ENCODE peak calls at places on chromosomes 12 and 14, in seven cellular contexts. N is mammary epithelial cell; U is CD8-positive, alpha-beta T cell; F is gastrocnemius medialis; V is stomach; G is suprapubic skin; H is body of pancreas. D is an unnamed sample. For H3K4me1, the result is how much of the 10 kb centered on the place peaks cover.

GRCh38 chr12:120356567-120357030 is 12.4 kb downstream of the MSI1 start:
- DNase-seq in G (no peak), N (peak), U (peak), F (peak), H (peak), V (peak), D (peak)

GRCh38 chr14:38973083-38973700 is 129.8 kb downstream of the SEC23A start:
- DNase-seq in N (no peak), H (no peak), U (no peak), V (no peak), G (no peak), F (no peak), D (no peak)

GRCh38 chr12:3962661-3963483 is 89.7 kb upstream of the PARP11 start:
- DNase-seq in U (peak), G (no peak), N (no peak), H (peak), F (no peak), V (no peak), D (peak)

GRCh38 chr14:57378661-57379060 is 11.7 kb upstream of the NAA30 start:
- DNase-seq in G (no peak), N (no peak), H (no peak), F (no peak), V (no peak), U (no peak), D (no peak)

GRCh38 chr12:64678835-64679234 is 68.5 kb downstream of the RASSF3 start:
- DNase-seq in G (no peak), U (no peak), V (no peak), F (no peak), H (no peak), N (no peak), D (no peak)

GRCh38 chr12:26939192-26939832 is 1.0 kb downstream of the FGFR1OP2 start:
- DNase-seq in H (no peak), V (no peak), F (no peak), G (no peak), U (no peak), N (peak), D (peak)

GRCh38 chr14:83342590-83342989 is 1808.9 kb upstream of the SEL1L start:
- DNase-seq in G (no peak), U (no peak), F (no peak), N (no peak), H (no peak), V (no peak), D (no peak)

GRCh38 chr14:55754871-55755270 is 174.9 kb downstream of the KTN1 start:
- DNase-seq in H (no peak), F (no peak), N (no peak), G (no peak), U (no peak), V (no peak), D (no peak)

GRCh38 chr12:53190108-53190729 is 9.5 kb upstream of the CSAD start:
- DNase-seq in U (no peak), V (peak), N (peak), G (peak), H (peak), F (no peak), D (peak)

GRCh38 chr14:44168566-44168965 is 338.5 kb downstream of the FSCB start:
- DNase-seq in H (no peak), F (no peak), N (no peak), V (no peak), G (no peak), U (no peak), D (no peak)

GRCh38 chr12:52351196-52352059 is 15.9 kb downstream of the KRT85 start:
- DNase-seq in H (peak), N (no peak), V (peak), G (peak), U (peak), F (no peak), D (peak)

GRCh38 chr14:92877757-92878431 is 45.1 kb upstream of the CHGA start:
- DNase-seq in N (no peak), U (no peak), H (peak), G (no peak), V (no peak), F (no peak), D (no peak)

GRCh38 chr14:82710257-82710841 is 1176.7 kb upstream of the SEL1L start:
- DNase-seq in N (peak), V (peak), F (no peak), U (no peak), G (no peak), H (peak), D (no peak)

GRCh38 chr12:104219908-104220404 is 4.4 kb downstream of the TXNRD1 start:
- DNase-seq in H (peak), F (no peak), U (no peak), G (no peak), N (peak), V (peak), D (peak)

GRCh38 chr12:28114488-28114887 is 75.8 kb upstream of the CCDC91 start:
- DNase-seq in U (no peak), V (no peak), N (peak), H (no peak), F (no peak), G (no peak), D (no peak)

GRCh38 chr12:120498870-120499515 is 3.1 kb downstream of the DYNLL1 start:
- DNase-seq in G (no peak), F (no peak), N (no peak), H (no peak), V (no peak), U (no peak), D (no peak)

GRCh38 chr12:67666605-67667004 is 18.1 kb downstream of the DYRK2 start:
- DNase-seq in F (no peak), U (no peak), H (no peak), V (no peak), G (no peak), N (no peak), D (no peak)
- H3K4me3 ChIP-seq in F (no peak), U (no peak), H (no peak), V (no peak), G (no peak), N (no peak), D (no peak)

GRCh38 chr12:130879781-130880389 is 8.0 kb downstream of the RAN start:
- DNase-seq in V (no peak), H (no peak), G (no peak), N (no peak), U (no peak), F (no peak), D (no peak)
- H3K27ac ChIP-seq in V (no peak), H (no peak), G (no peak), N (no peak), U (no peak), F (no peak), D (no peak)

DNA sequence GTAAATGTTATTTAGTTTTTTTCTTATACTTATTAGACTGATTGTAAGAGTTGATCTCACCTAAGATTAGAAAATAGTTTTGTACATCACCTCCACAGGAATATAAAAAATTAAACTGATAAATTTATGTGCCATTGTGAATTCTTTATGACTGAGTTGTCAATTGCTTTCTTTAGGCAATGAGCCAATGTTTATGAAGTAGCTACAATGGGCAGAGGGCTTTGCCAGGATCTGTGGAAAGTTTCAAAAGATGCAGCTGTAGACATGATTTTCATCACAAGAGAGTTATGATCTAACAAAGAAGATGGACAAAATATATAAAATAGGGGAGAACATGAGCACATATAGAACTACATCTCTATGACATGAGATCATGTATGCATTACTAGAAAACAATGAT is 55.3 kb upstream of the E2F7 start:
- DNase-seq in U (no peak), N (peak), G (no peak), H (no peak), F (no peak), V (no peak), D (no peak)
- H3K4me1 ChIP-seq in U (under half), N (under half), G (under half), H (under half), F (under half), V (under half), D (under half)

DNA sequence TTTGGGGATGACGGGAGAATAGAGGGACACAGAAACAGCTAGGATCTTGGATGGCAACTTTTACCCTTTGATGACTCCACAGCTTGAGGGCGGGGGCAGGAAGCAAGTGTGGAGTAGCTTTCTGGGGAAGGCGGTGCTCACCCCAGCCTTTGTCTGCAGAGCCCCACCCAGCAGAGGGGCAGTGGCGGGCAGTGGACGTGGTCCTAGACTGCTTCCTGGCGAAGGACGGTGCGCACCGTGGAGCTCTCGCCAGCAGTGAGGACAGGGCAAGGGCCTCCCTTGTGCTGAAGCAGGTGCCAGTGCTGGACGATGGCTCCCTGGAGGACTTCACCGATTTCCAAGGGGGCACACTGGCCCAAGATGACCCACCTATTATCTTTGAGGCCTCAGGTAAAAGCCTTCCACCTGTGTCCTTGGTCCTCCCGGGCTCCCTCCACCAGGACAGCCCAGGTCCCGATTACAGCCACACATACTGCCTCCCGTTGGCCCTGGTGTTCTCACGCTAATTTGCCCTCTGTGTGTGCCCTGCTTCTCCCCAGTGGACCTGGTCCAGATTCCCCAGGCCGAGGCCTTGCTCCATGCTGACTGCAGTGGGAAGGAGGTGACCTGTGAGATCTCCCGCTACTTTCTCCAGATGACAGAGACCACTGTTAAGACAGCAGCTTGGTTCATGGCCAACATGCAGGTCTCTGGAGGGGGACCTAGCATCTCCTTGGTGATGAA is 1.2 kb downstream of the TAPBPL start:
- DNase-seq in G (no peak), V (peak), U (no peak), F (no peak), H (no peak), N (no peak), D (no peak)
- H3K4me3 ChIP-seq in G (peak), V (peak), U (peak), F (peak), H (no peak), N (no peak), D (peak)

D was measured in CD4-positive, alpha-beta memory T cell.